ENCODE peak calls at places on chromosomes 12 and 14, in nine cellular contexts. G is psoas muscle, C is ascending aorta, M is mucosa of descending colon, X is A673, R is lower leg skin, O is PC-3, D is HFF-Myc, S is fibroblast of pulmonary artery. J is an unnamed sample.

GRCh38 chr14:52694761-52695480 is 437 bp downstream of the ERO1A start:
- DNase-seq in S (peak), O (peak), X (peak), G (no peak), R (no peak), M (peak), D (no peak), C (peak), J (peak)

GRCh38 chr12:124053855-124054254 is 80.8 kb downstream of the ZNF664 start:
- DNase-seq in S (peak), X (peak), M (peak), G (peak), C (no peak), R (no peak), D (peak), O (peak), J (peak)

GRCh38 chr12:119302334-119303132 is 32.0 kb upstream of the CCDC60 start:
- DNase-seq in G (no peak), R (no peak), M (no peak), C (no peak), X (peak), O (no peak), D (no peak), S (no peak), J (no peak)

GRCh38 chr12:40105515-40106201 is at the start of gene SLC2A13:
- DNase-seq in M (peak), S (peak), X (peak), D (no peak), O (peak), G (peak), R (peak), C (peak), J (peak)

GRCh38 chr14:101440511-101440910 is 120.8 kb upstream of the DIO3 start:
- DNase-seq in M (no peak), G (no peak), R (no peak), D (no peak), S (no peak), C (no peak), O (no peak), X (no peak), J (no peak)

GRCh38 chr12:73517859-73518258 is 1019.8 kb upstream of the ATXN7L3B start:
- DNase-seq in M (no peak), X (no peak), R (no peak), G (no peak), S (no peak), C (no peak), O (no peak), D (no peak), J (no peak)

GRCh38 chr12:77485961-77486579 is 344.6 kb upstream of the NAV3 start:
- DNase-seq in D (no peak), R (no peak), G (no peak), M (no peak), O (no peak), S (no peak), C (no peak), X (no peak), J (no peak)

GRCh38 chr14:21940887-21941855 is 267.6 kb upstream of the OR4E1 start:
- DNase-seq in C (no peak), M (no peak), O (peak), S (peak), D (peak), R (no peak), G (no peak), X (peak), J (peak)

GRCh38 chr12:103677905-103678304 is 90.8 kb downstream of the STAB2 start:
- DNase-seq in G (no peak), D (no peak), S (no peak), M (no peak), X (no peak), R (no peak), C (no peak), O (no peak), J (no peak)

GRCh38 chr14:76377675-76378074 is 1.7 kb downstream of the ESRRB start:
- DNase-seq in D (no peak), O (no peak), R (no peak), C (no peak), S (no peak), M (no peak), G (no peak), X (no peak), J (no peak)

GRCh38 chr12:13052414-13052813 is 8.2 kb downstream of the FAM234B start:
- DNase-seq in X (no peak), R (no peak), G (no peak), D (no peak), C (no peak), S (no peak), M (no peak), O (no peak), J (no peak)

GRCh38 chr12:130617219-130617618 is 98.9 kb downstream of the RIMBP2 start:
- DNase-seq in O (no peak), X (no peak), R (peak), G (no peak), M (no peak), C (no peak), D (no peak), S (no peak), J (no peak)

GRCh38 chr12:109710747-109711595 is 2.7 kb upstream of the FAM222A start:
- DNase-seq in X (no peak), G (no peak), M (no peak), D (no peak), S (no peak), R (no peak), O (no peak), C (no peak), J (peak)

GRCh38 chr14:23153891-23154796 is 29.3 kb downstream of the SLC7A8 start:
- DNase-seq in G (peak), M (peak), D (peak), S (peak), C (peak), O (no peak), X (peak), R (peak), J (peak)

GRCh38 chr12:127083028-127083949 is 1183.7 kb upstream of the TMEM132C start:
- DNase-seq in M (no peak), X (peak), O (peak), R (no peak), C (no peak), G (no peak), D (peak), S (peak), J (peak)

GRCh38 chr12:7645395-7646177 is 20.1 kb downstream of the APOBEC1 start:
- DNase-seq in S (peak), G (no peak), C (no peak), X (peak), R (no peak), O (peak), D (no peak), M (no peak), J (peak)

GRCh38 chr14:75267141-75267601 is 11.5 kb upstream of the FOS start:
- DNase-seq in C (no peak), S (peak), M (no peak), G (no peak), X (peak), O (no peak), R (no peak), D (no peak), J (no peak)

GRCh38 chr12:122096591-122097149 is 18.1 kb downstream of the MLXIP start:
- DNase-seq in M (peak), S (peak), X (no peak), O (no peak), C (no peak), D (no peak), G (peak), R (no peak), J (peak)

GRCh38 chr12:69884386-69884785 is 59.4 kb downstream of the MYRFL start:
- DNase-seq in C (no peak), X (no peak), S (no peak), M (no peak), D (no peak), R (no peak), O (no peak), G (no peak), J (no peak)

GRCh38 chr12:96400631-96401060 is 407 bp upstream of the CDK17 start:
- DNase-seq in M (no peak), G (no peak), X (no peak), C (no peak), S (peak), R (no peak), D (no peak), O (peak), J (peak)

GRCh38 chr12:49946497-49946896 is 4.0 kb upstream of the AQP2 start:
- DNase-seq in G (no peak), X (no peak), C (no peak), R (no peak), O (no peak), D (no peak), S (no peak), M (no peak), J (no peak)

GRCh38 chr14:68293404-68293803 is 473.8 kb downstream of the RAD51B start:
- DNase-seq in S (no peak), X (no peak), O (no peak), D (no peak), G (no peak), C (no peak), M (peak), R (no peak), J (no peak)

GRCh38 chr14:62694075-62694474 is 351.2 kb downstream of the KCNH5 start:
- DNase-seq in O (no peak), G (no peak), D (no peak), C (no peak), X (no peak), S (peak), R (no peak), M (no peak), J (peak)

GRCh38 chr12:12952036-12952435 is at the start of gene GPRC5D:
- DNase-seq in X (no peak), R (no peak), C (no peak), D (no peak), M (no peak), O (no peak), S (no peak), G (no peak), J (no peak)

GRCh38 chr14:69711471-69712216 is 55.3 kb upstream of the SRSF5 start:
- DNase-seq in X (no peak), M (peak), O (no peak), G (peak), D (no peak), R (no peak), C (no peak), S (no peak), J (no peak)

GRCh38 chr12:132284071-132284492 is 45.3 kb downstream of the GALNT9 start:
- DNase-seq in G (no peak), S (peak), M (no peak), D (no peak), O (peak), C (no peak), X (peak), R (no peak), J (peak)

GRCh38 chr14:25431211-25432076 is 381.5 kb upstream of the STXBP6 start:
- DNase-seq in D (no peak), S (peak), C (no peak), G (no peak), R (no peak), X (peak), O (peak), M (no peak), J (peak)
- TF ChIP-seq CTCF in D (peak), S (no peak), C (no peak), G (no peak), R (no peak), X (peak), O (peak), M (no peak), J (peak)

DNA sequence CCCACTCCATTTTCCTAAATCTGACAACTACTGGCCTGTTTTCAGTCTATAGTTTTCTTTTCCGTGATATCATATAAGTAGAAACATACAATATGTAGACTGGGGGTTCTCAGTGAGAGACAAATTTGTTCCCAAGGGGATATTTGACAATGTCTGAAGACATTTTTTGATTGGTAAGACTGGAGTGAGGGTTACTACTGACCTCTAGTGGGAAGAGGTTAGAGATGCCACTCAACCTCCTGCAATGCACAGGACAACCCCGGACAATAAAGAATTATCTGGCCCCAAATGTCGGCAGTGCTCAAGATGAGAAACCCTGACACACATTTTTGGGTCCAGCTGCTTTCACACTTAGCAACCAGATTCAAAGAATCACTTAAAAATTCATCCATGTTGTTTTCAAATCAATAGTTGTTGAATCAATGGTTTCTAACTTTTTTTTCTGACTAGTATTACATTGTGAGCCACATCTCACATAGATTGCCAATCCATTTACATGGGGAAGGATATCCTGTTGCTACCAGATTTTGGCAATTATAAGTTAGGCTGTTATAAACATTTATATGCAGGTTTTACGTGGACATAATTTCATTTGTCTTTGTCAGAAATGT is 307.1 kb downstream of the RPL10L start:
- DNase-seq in M (no peak), S (peak), G (no peak), C (no peak), D (no peak), X (peak), O (peak), R (no peak), J (peak)
- TF ChIP-seq CTCF in M (no peak), S (peak), G (no peak), C (no peak), D (peak), X (peak), O (peak), R (no peak), J (peak)

DNA sequence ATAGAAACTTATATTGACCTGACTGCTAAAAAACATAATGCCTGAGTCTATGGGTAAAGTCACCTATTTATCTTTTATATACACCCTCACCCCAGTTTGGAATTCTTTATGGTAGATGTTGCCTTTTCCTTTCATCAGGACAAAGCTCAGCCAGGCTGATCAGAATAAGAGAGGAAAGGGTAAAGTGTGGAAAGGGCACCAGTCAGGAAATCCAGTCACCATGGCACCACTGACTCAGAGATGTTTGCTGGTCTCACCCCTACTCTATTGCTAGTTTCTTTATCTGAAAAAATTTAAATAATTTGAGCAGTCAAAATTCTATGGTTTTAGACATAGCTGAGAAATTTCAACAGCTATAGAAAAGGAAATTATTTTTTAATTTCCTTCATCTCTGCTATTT is 49.2 kb upstream of the SSTR1 start:
- DNase-seq in X (no peak), O (no peak), D (no peak), S (no peak), C (no peak), G (no peak), M (no peak), R (no peak), J (no peak)
- TF ChIP-seq CTCF in X (no peak), O (no peak), D (no peak), S (no peak), C (no peak), G (no peak), M (no peak), R (no peak), J (no peak)

GRCh38 chr12:117231750-117232149 is 41.5 kb upstream of the FBXO21 start:
- DNase-seq in M (no peak), X (no peak), G (peak), R (no peak), S (no peak), C (no peak), O (no peak), D (no peak), J (no peak)
- TF ChIP-seq CTCF in M (no peak), X (peak), G (no peak), R (no peak), S (no peak), C (no peak), O (peak), D (peak), J (peak)

GRCh38 chr12:65313704-65314317 is 35.3 kb downstream of the MSRB3 start:
- DNase-seq in S (peak), X (peak), M (no peak), D (no peak), R (no peak), O (peak), C (no peak), G (no peak), J (peak)
- TF ChIP-seq CTCF in S (peak), X (peak), M (no peak), D (peak), R (no peak), O (peak), C (no peak), G (peak), J (peak)

DNA sequence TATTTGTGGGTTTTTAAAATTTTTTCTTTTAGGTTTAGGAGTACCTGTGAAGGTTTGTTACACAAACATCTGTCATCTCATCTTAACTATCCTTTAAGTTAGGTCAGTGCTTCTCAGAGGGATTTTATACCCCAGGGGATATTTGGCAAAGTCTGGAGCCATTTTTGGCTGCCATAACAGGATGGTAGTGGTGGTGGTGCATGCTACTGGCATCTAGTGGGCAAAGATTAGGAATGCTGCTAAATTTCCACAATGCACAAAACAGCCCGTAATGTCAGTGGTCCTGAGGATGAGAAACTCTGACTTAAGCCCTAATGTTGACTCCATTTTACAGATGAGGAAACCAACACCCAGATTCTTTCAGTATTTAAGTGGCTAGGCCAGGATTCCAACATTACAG is 85.2 kb upstream of the MYF6 start:
- DNase-seq in X (peak), R (no peak), O (peak), M (no peak), D (no peak), S (peak), C (no peak), G (no peak), J (peak)
- TF ChIP-seq CTCF in X (peak), R (no peak), O (peak), M (no peak), D (peak), S (peak), C (no peak), G (no peak), J (peak)

J was measured in fibroblast of mammary gland.